ENCODE peak calls at places on chromosomes 13 and 19, in seven cellular contexts. D is neural progenitor cell, Z is GM23248, H is HCT116, K is PC-3, E is GM23338, U is hepatocyte. L is an unnamed sample.

GRCh38 chr19:19627716-19628498 is at the start of gene LPAR2:
- DNase-seq in Z (peak), H (peak), D (peak), U (peak), E (peak), K (peak), L (peak)

GRCh38 chr13:37540228-37540627 is 58.3 kb downstream of the POSTN start:
- DNase-seq in Z (peak), D (no peak), H (no peak), E (no peak), U (no peak), K (no peak), L (no peak)

GRCh38 chr13:20475927-20476691 is 49.5 kb downstream of the CRYL1 start:
- DNase-seq in D (peak), H (no peak), K (no peak), Z (no peak), U (peak), E (peak), L (peak)

GRCh38 chr19:34383599-34383998 is 18.6 kb downstream of the GPI start:
- DNase-seq in K (no peak), U (no peak), E (no peak), H (no peak), Z (no peak), D (no peak), L (no peak)

GRCh38 chr13:84192125-84192524 is 309.9 kb upstream of the SLITRK1 start:
- DNase-seq in D (no peak), U (peak), H (no peak), E (no peak), K (peak), Z (peak), L (no peak)

GRCh38 chr13:69319659-69320058 is 788.0 kb upstream of the ATXN8OS start:
- DNase-seq in D (no peak), H (no peak), Z (no peak), U (no peak), K (no peak), E (no peak), L (peak)

GRCh38 chr13:32211788-32212187 is 103.4 kb downstream of the ZAR1L start:
- DNase-seq in Z (peak), D (no peak), E (no peak), K (no peak), H (no peak), U (peak), L (no peak)

GRCh38 chr13:46962286-46962941 is 65.6 kb upstream of the HTR2A start:
- DNase-seq in H (no peak), U (no peak), E (peak), K (peak), D (peak), Z (peak), L (no peak)

GRCh38 chr19:34224996-34225658 is 29.2 kb upstream of the GARRE1 start:
- DNase-seq in K (peak), E (peak), H (no peak), Z (peak), D (no peak), U (no peak), L (no peak)

GRCh38 chr13:47518530-47518929 is 482.5 kb downstream of the SUCLA2 start:
- DNase-seq in K (no peak), E (no peak), Z (no peak), U (no peak), H (no peak), D (no peak), L (no peak)

GRCh38 chr19:10286803-10287737 is at the start of gene ICAM4:
- DNase-seq in E (peak), D (peak), Z (peak), U (peak), K (no peak), H (no peak), L (no peak)

GRCh38 chr19:7722231-7722651 is 9.7 kb downstream of the CLEC4G start:
- DNase-seq in Z (no peak), E (no peak), D (peak), H (no peak), U (no peak), K (no peak), L (no peak)

GRCh38 chr13:50627111-50627510 is 216.4 kb downstream of the DLEU7 start:
- DNase-seq in U (no peak), H (no peak), D (no peak), E (no peak), K (no peak), Z (no peak), L (no peak)

DNA sequence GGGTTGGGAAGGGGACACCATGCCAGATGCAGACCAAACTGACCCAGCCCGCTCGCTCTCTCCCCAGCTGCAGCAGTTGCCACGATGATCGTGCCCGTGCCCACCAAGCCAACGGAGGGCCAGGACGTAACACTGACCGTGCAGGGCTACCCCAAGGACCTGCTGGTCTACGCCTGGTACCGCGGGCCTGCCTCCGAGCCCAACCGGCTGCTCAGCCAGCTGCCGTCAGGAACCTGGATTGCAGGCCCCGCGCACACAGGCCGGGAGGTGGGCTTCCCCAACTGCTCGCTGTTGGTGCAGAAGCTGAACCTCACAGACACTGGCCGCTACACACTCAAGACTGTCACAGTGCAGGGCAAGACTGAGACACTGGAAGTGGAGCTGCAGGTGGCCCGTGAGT is 8.8 kb downstream of the CEACAM16 start:
- DNase-seq in D (no peak), K (no peak), E (no peak), U (no peak), H (no peak), Z (no peak), L (no peak)
- H3K27ac ChIP-seq in D (no peak), K (no peak), E (no peak), U (no peak), H (no peak), Z (no peak), L (no peak)

GRCh38 chr13:30752201-30752797 is 17.0 kb downstream of the ALOX5AP start:
- DNase-seq in D (no peak), E (no peak), Z (peak), U (peak), K (no peak), H (no peak), L (no peak)
- TF ChIP-seq EZH2phosphoT487 in D (no peak), E (no peak), Z (no peak), U (no peak), K (no peak), H (no peak), L (no peak)

GRCh38 chr13:110232146-110232545 is 74.8 kb downstream of the COL4A1 start:
- DNase-seq in E (no peak), D (no peak), H (no peak), K (no peak), Z (no peak), U (no peak), L (no peak)

GRCh38 chr13:110233682-110234280 is 73.2 kb downstream of the COL4A1 start:
- DNase-seq in K (no peak), D (no peak), H (no peak), U (no peak), E (no peak), Z (peak), L (no peak)

GRCh38 chr13:110232756-110233155 is 74.2 kb downstream of the COL4A1 start:
- DNase-seq in Z (peak), H (no peak), U (no peak), D (no peak), K (no peak), E (no peak), L (no peak)

GRCh38 chr13:110234532-110234931 is 72.4 kb downstream of the COL4A1 start:
- DNase-seq in U (no peak), K (no peak), H (no peak), D (no peak), Z (no peak), E (no peak), L (no peak)

GRCh38 chr13:110233181-110233641 is 73.7 kb downstream of the COL4A1 start:
- DNase-seq in Z (peak), K (peak), E (no peak), D (no peak), H (no peak), U (no peak), L (no peak)
- H3K27ac ChIP-seq in Z (peak), K (peak), E (peak), D (no peak), H (no peak), U (no peak), L (no peak)

GRCh38 chr19:2500861-2501260 is 24.9 kb downstream of the GADD45B start:
- DNase-seq in H (no peak), Z (no peak), K (no peak), U (no peak), E (no peak), D (no peak), L (no peak)

GRCh38 chr19:2500157-2500556 is 24.2 kb downstream of the GADD45B start:
- DNase-seq in K (no peak), E (no peak), Z (no peak), D (no peak), H (no peak), U (no peak), L (no peak)

GRCh38 chr19:2509096-2509495 is 33.2 kb downstream of the GADD45B start:
- DNase-seq in U (no peak), H (no peak), E (no peak), K (no peak), D (no peak), Z (no peak), L (no peak)

GRCh38 chr19:2507109-2507508 is 31.2 kb downstream of the GADD45B start:
- DNase-seq in U (peak), Z (peak), E (no peak), K (peak), H (peak), D (no peak), L (no peak)

GRCh38 chr19:2503521-2504109 is 27.7 kb downstream of the GADD45B start:
- DNase-seq in U (peak), D (no peak), E (no peak), K (peak), Z (peak), H (peak), L (no peak)
- TF ChIP-seq EZH2phosphoT487 in U (no peak), D (no peak), E (no peak), K (no peak), Z (no peak), H (no peak), L (no peak)

GRCh38 chr13:110265341-110265681 is 41.6 kb downstream of the COL4A1 start:
- DNase-seq in H (no peak), D (peak), K (no peak), Z (no peak), E (no peak), U (no peak), L (no peak)
- H3K27ac ChIP-seq in H (no peak), D (peak), K (no peak), Z (no peak), E (peak), U (no peak), L (no peak)

GRCh38 chr13:45300190-45300985 is 40.6 kb downstream of the TPT1 start:
- DNase-seq in K (no peak), D (no peak), E (no peak), U (no peak), H (no peak), Z (no peak), L (no peak)
- TF ChIP-seq EZH2phosphoT487 in K (no peak), D (no peak), E (no peak), U (no peak), H (no peak), Z (no peak), L (no peak)

GRCh38 chr19:5232798-5233505 is 107.7 kb downstream of the PTPRS start:
- DNase-seq in E (no peak), K (no peak), Z (peak), H (no peak), U (no peak), D (no peak), L (no peak)

GRCh38 chr19:5234412-5234811 is 106.2 kb downstream of the PTPRS start:
- DNase-seq in E (no peak), H (no peak), D (no peak), K (no peak), U (no peak), Z (no peak), L (no peak)

GRCh38 chr19:5230730-5231555 is 109.7 kb downstream of the PTPRS start:
- DNase-seq in Z (peak), U (no peak), D (no peak), H (no peak), K (no peak), E (no peak), L (no peak)

GRCh38 chr19:5229778-5230165 is 110.8 kb downstream of the PTPRS start:
- DNase-seq in H (no peak), E (no peak), U (no peak), D (no peak), K (no peak), Z (no peak), L (no peak)

DNA sequence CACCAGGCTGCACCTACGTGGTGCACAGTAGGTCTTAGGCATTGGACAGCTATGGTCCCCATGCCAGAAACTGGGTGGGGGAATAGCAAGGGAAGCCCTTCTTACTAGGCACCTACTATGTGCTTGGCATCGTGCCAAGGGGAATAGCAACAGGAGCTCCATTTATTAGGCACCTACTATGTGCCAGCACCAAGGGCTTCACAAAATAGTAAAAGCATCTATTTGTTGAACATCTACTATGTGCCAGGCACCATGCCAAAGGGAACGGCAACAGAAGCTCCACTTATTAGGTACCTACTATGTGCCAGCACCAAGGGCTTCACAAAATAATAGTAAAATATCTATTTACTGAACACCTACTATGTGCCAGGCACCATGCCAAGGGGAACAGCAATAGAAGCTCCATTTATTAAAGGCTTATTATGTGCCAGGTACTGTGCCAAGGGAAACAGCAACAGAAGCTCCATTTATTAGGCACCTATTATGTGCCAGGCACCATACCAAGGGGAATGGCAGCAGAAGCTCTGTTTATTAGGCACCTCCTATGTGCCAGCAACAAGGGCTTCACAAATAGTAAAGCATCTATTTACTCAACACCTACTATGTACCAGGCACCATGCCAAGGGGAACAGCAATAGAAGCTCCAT is 108.6 kb downstream of the PTPRS start:
- DNase-seq in E (no peak), D (no peak), Z (peak), H (no peak), U (no peak), K (no peak), L (no peak)
- H3K27ac ChIP-seq in E (no peak), D (no peak), Z (no peak), H (no peak), U (no peak), K (no peak), L (no peak)